ENCODE peak calls at places on chromosomes 4 and X, in four cellular contexts. M is lower lobe of right lung, I is HCEC 1CT, Y is RPMI8226. K is an unnamed sample.

GRCh38 chrX:40243699-40244098 is 145.9 kb upstream of the BCOR start:
- DNase-seq in M (no peak), I (no peak), Y (peak), K (peak)

GRCh38 chrX:136475236-136475635 is 12.5 kb upstream of the BRS3 start:
- DNase-seq in M (no peak), I (peak), Y (no peak), K (no peak)

GRCh38 chr4:174215936-174216699 is 67.3 kb downstream of the FBXO8 start:
- DNase-seq in M (no peak), I (no peak), Y (no peak), K (no peak)

GRCh38 chr4:128979934-128980333 is 113.4 kb downstream of the SCLT1 start:
- DNase-seq in M (no peak), I (peak), Y (no peak), K (peak)

GRCh38 chr4:7322166-7322991 is 112.4 kb downstream of the PSAPL1 start:
- DNase-seq in M (peak), I (no peak), Y (no peak), K (no peak)

GRCh38 chrX:14956813-14957212 is 83.6 kb downstream of the MOSPD2 start:
- DNase-seq in M (no peak), I (no peak), Y (no peak), K (no peak)

GRCh38 chr4:15744016-15744415 is 34.1 kb upstream of the CD38 start:
- DNase-seq in M (no peak), I (no peak), Y (no peak), K (no peak)

GRCh38 chr4:65344278-65344825 is 325.9 kb downstream of the EPHA5 start:
- DNase-seq in M (no peak), I (no peak), Y (no peak), K (no peak)

GRCh38 chr4:32135642-32136041 is 1415.5 kb downstream of the PCDH7 start:
- DNase-seq in M (no peak), I (no peak), Y (no peak), K (no peak)

GRCh38 chr4:128862608-128863313 is 53.3 kb downstream of the JADE1 start:
- DNase-seq in M (no peak), I (no peak), Y (no peak), K (no peak)

GRCh38 chr4:22869235-22869634 is 176.5 kb downstream of the GBA3 start:
- DNase-seq in M (no peak), I (no peak), Y (no peak), K (no peak)

K was measured in RPMI7951.